ENCODE peak calls at places on chromosomes 5 and 9, in four cellular contexts. V, M, D and W are unnamed samples.

GRCh38 chr5:7392401-7393024 is 3.4 kb upstream of the ADCY2 start:
- DNase-seq in M (peak), V (peak), D (no peak), W (no peak)

GRCh38 chr9:100474082-100474949 is 1.4 kb downstream of the TMEFF1 start:
- DNase-seq in V (no peak), M (no peak), D (peak), W (peak)

GRCh38 chr9:95313010-95313498 is 4.5 kb downstream of the FANCC start:
- DNase-seq in V (peak), M (peak), D (peak), W (peak)

GRCh38 chr9:81305561-81306182 is 383.7 kb downstream of the TLE1 start:
- DNase-seq in D (no peak), V (no peak), M (no peak), W (no peak)

GRCh38 chr9:127991757-127992274 is 11.0 kb upstream of the EEIG1 start:
- DNase-seq in D (no peak), M (no peak), V (no peak), W (no peak)

GRCh38 chr9:7148243-7148765 is 390.5 kb downstream of the KDM4C start:
- DNase-seq in M (no peak), V (no peak), D (no peak), W (no peak)

GRCh38 chr5:134004626-134005414 is at the start of gene VDAC1:
- DNase-seq in D (peak), V (peak), M (peak), W (peak)

GRCh38 chr9:91443321-91443993 is 19.8 kb upstream of the NFIL3 start:
- DNase-seq in D (no peak), V (no peak), M (no peak), W (no peak)

GRCh38 chr5:134724872-134725271 is 13.5 kb upstream of the CAMLG start:
- DNase-seq in D (no peak), V (no peak), M (no peak), W (no peak)

GRCh38 chr9:132651259-132651658 is 18.5 kb downstream of the DDX31 start:
- DNase-seq in V (peak), D (peak), M (peak), W (peak)

GRCh38 chr5:128213340-128213739 is 129.8 kb downstream of the SLC12A2 start:
- DNase-seq in M (peak), D (peak), V (peak), W (peak)

GRCh38 chr5:65034029-65034781 is 265.5 kb downstream of the CWC27 start:
- DNase-seq in V (no peak), D (no peak), M (no peak), W (peak)

GRCh38 chr9:136648746-136649145 is 14.0 kb upstream of the EGFL7 start:
- DNase-seq in M (no peak), D (no peak), V (peak), W (no peak)